ENCODE peak calls at places on chromosomes 4 and X, in seven cellular contexts. K is ureter; G is globus pallidus; P is NCI-H146; U is WERI-Rb-1; W is IMR-90; L is stimulated activated naive CD4-positive, alpha-beta T cell. R is an unnamed sample.

GRCh38 chr4:78293841-78294301 is 236.7 kb downstream of the FRAS1 start:
- DNase-seq in W (peak), G (no peak), K (no peak), U (no peak), L (no peak), P (no peak), R (no peak)

GRCh38 chrX:1465261-1466231 is 12.8 kb upstream of the ASMTL start:
- DNase-seq in G (no peak), L (no peak), K (peak), W (no peak), P (no peak), U (peak), R (no peak)

GRCh38 chrX:44036336-44036735 is 63.1 kb upstream of the NDP start:
- DNase-seq in G (no peak), L (no peak), P (no peak), W (peak), U (no peak), K (no peak), R (no peak)

GRCh38 chr4:24434193-24434728 is 150.1 kb downstream of the DHX15 start:
- DNase-seq in G (no peak), K (no peak), U (peak), W (no peak), P (no peak), L (no peak), R (no peak)

GRCh38 chr4:143355540-143356217 is 19.0 kb downstream of the GAB1 start:
- DNase-seq in P (no peak), W (peak), U (no peak), K (no peak), G (no peak), L (no peak), R (no peak)

GRCh38 chr4:87032884-87033533 is 98.2 kb downstream of the AFF1 start:
- DNase-seq in G (peak), U (no peak), L (no peak), K (no peak), W (peak), P (no peak), R (no peak)

GRCh38 chrX:13428055-13428786 is 108.4 kb upstream of the ATXN3L start:
- DNase-seq in U (no peak), L (no peak), P (peak), G (no peak), K (no peak), W (peak), R (no peak)

GRCh38 chr4:105808459-105809041 is 86.7 kb upstream of the NPNT start:
- DNase-seq in W (peak), G (no peak), P (no peak), K (no peak), U (no peak), L (no peak), R (no peak)

R was measured in nucleus accumbens.